ENCODE peak calls at places on chromosomes 11 and 22, in ten cellular contexts. Q is small intestine; I is stimulated activated CD4-positive, alpha-beta T cell treated with anti-CD3 and anti-CD28 coated beads, TNF-alpha, amount 100 ng/mL, for 1 hour; W is endothelial cell; U is progenitor cell of endocrine pancreas; L is neuronal stem cell; B is H9; E is activated effector memory CD4-positive, alpha-beta T cell treated with Interleukin-2 at 50 U/mL for 16 hours; Y is naive thymus-derived CD8-positive, alpha-beta T cell; D is neural crest cell. X is an unnamed sample.

GRCh38 chr22:47112566-47112965 is 350.1 kb downstream of the TBC1D22A start:
- DNase-seq in W (no peak), Y (no peak), B (no peak), I (no peak), E (no peak), D (no peak), Q (no peak), U (no peak), L (no peak), X (no peak)

GRCh38 chr22:35664955-35665577 is 16.8 kb downstream of the APOL6 start:
- DNase-seq in L (no peak), W (no peak), Y (no peak), B (no peak), D (no peak), Q (no peak), E (no peak), I (no peak), U (no peak), X (no peak)

GRCh38 chr11:10604340-10604748 is 35.9 kb upstream of the LYVE1 start:
- DNase-seq in Y (no peak), B (no peak), Q (no peak), W (no peak), E (no peak), U (no peak), L (no peak), I (no peak), D (no peak), X (peak; percentile 35)

GRCh38 chr11:44759743-44760476 is 33.1 kb downstream of the TSPAN18 start:
- DNase-seq in W (no peak), E (no peak), L (no peak), Q (no peak), U (no peak), D (no peak), Y (no peak), B (peak; percentile 17), I (no peak), X (no peak)

GRCh38 chr11:27179334-27179733 is 138.7 kb downstream of the BBOX1 start:
- DNase-seq in Y (no peak), B (no peak), E (no peak), U (no peak), Q (no peak), W (no peak), D (no peak), L (no peak), I (no peak), X (no peak)

GRCh38 chr11:86181379-86181778 is 63.2 kb upstream of the EED start:
- DNase-seq in L (no peak), B (no peak), I (no peak), Q (no peak), D (no peak), W (no peak), U (no peak), E (no peak), Y (no peak), X (no peak)

GRCh38 chr11:16997624-16998023 is 16.6 kb downstream of the PLEKHA7 start:
- DNase-seq in Q (peak; percentile 97), L (no peak), W (no peak), Y (no peak), U (no peak), I (no peak), D (no peak), B (no peak), E (no peak), X (peak; percentile 62)

GRCh38 chr11:9752091-9752490 is 88.2 kb downstream of the SWAP70 start:
- DNase-seq in W (no peak), E (no peak), B (no peak), I (no peak), U (no peak), Y (no peak), Q (no peak), L (no peak), D (no peak), X (peak; percentile 41)

GRCh38 chr11:120972621-120973020 is 51.3 kb upstream of the TBCEL start:
- DNase-seq in D (no peak), U (no peak), Y (no peak), W (no peak), E (no peak), B (no peak), Q (no peak), I (no peak), L (no peak), X (no peak)

GRCh38 chr11:10044618-10045017 is 249.4 kb downstream of the SBF2 start:
- DNase-seq in Q (no peak), L (no peak), U (no peak), W (no peak), Y (no peak), B (peak; percentile 69), I (no peak), D (no peak), E (no peak), X (peak; percentile 27)

GRCh38 chr11:115267871-115268270 is 236.3 kb downstream of the CADM1 start:
- DNase-seq in I (no peak), B (no peak), D (no peak), L (no peak), E (no peak), Q (no peak), W (no peak), Y (no peak), U (no peak), X (no peak)

GRCh38 chr11:96196074-96196787 is 146.8 kb downstream of the MAML2 start:
- DNase-seq in Q (no peak), B (no peak), Y (no peak), U (no peak), L (no peak), W (no peak), E (no peak), I (no peak), D (no peak), X (no peak)

GRCh38 chr11:25566298-25567200 is 765.4 kb upstream of the ANO3 start:
- DNase-seq in W (no peak), U (no peak), D (no peak), L (no peak), B (no peak), E (no peak), Q (no peak), I (no peak), Y (no peak), X (no peak)

GRCh38 chr22:20514658-20515406 is 7.4 kb downstream of the MED15 start:
- DNase-seq in D (no peak), I (no peak), Y (no peak), B (no peak), W (no peak), L (no peak), E (no peak), Q (no peak), U (no peak), X (peak; percentile 64)